ENCODE peak calls at places on chromosomes 13 and 19, in seven cellular contexts. R, S, D, H, E, G and P are unnamed samples.

GRCh38 chr19:15448014-15448777 is 1.6 kb downstream of the WIZ start:
- DNase-seq in R (no peak), S (no peak), D (no peak), H (no peak), E (peak; percentile 69), G (no peak), P (no peak)

GRCh38 chr13:64810701-64811258 is 2419.4 kb downstream of the PCDH9 start:
- DNase-seq in R (no peak), S (no peak), D (peak; percentile 22), H (no peak), E (no peak), G (no peak), P (no peak)

GRCh38 chr19:16084067-16084685 is 7.9 kb downstream of the TPM4 start:
- DNase-seq in R (no peak), S (no peak), D (no peak), H (no peak), E (no peak), G (no peak), P (no peak)

GRCh38 chr13:73168993-73169401 is 110.2 kb downstream of the KLF5 start:
- DNase-seq in R (no peak), S (no peak), D (peak; percentile 22), H (no peak), E (no peak), G (no peak), P (no peak)

GRCh38 chr19:5129691-5130090 is 160.8 kb downstream of the KDM4B start:
- DNase-seq in R (no peak), S (no peak), D (no peak), H (no peak), E (no peak), G (no peak), P (no peak)

GRCh38 chr19:42198676-42199439 is 18.6 kb downstream of the DEDD2 start:
- DNase-seq in R (no peak), S (peak; percentile 70), D (no peak), H (no peak), E (no peak), G (no peak), P (peak; percentile 70)

GRCh38 chr19:49442793-49443365 is 1.6 kb upstream of the SLC17A7 start:
- DNase-seq in R (no peak), S (peak; percentile 44), D (peak; percentile 80), H (peak; percentile 78), E (peak; percentile 97), G (no peak), P (peak; percentile 43)

GRCh38 chr13:111901301-111901905 is 165.5 kb upstream of the SOX1 start:
- DNase-seq in R (no peak), S (no peak), D (no peak), H (no peak), E (no peak), G (no peak), P (no peak)

GRCh38 chr19:57515218-57515617 is 11.9 kb upstream of the ZNF549 start:
- DNase-seq in R (no peak), S (no peak), D (peak; percentile 7), H (no peak), E (no peak), G (no peak), P (no peak)

GRCh38 chr19:13053238-13053637 is 49.4 kb downstream of the LYL1 start:
- DNase-seq in R (no peak), S (no peak), D (peak; percentile 78), H (no peak), E (no peak), G (no peak), P (no peak)

GRCh38 chr19:14160017-14160703 is 23.8 kb upstream of the ASF1B start:
- DNase-seq in R (no peak), S (no peak), D (no peak), H (no peak), E (no peak), G (no peak), P (no peak)

GRCh38 chr19:14550201-14550754 is 20.9 kb downstream of the TECR start:
- DNase-seq in R (no peak), S (no peak), D (no peak), H (no peak), E (no peak), G (no peak), P (no peak)

GRCh38 chr13:111153977-111154332 is 38.8 kb downstream of the ARHGEF7 start:
- DNase-seq in R (no peak), S (no peak), D (no peak), H (no peak), E (no peak), G (peak; percentile 22), P (peak; percentile 47)

GRCh38 chr13:95258098-95258497 is 43.2 kb downstream of the ABCC4 start:
- DNase-seq in R (no peak), S (no peak), D (no peak), H (no peak), E (no peak), G (no peak), P (no peak)

GRCh38 chr19:14554382-14554812 is 17.5 kb downstream of the NDUFB7 start:
- DNase-seq in R (no peak), S (no peak), D (no peak), H (no peak), E (no peak), G (peak; percentile 60), P (no peak)

GRCh38 chr19:35266149-35266903 is 2.4 kb upstream of the USF2 start:
- DNase-seq in R (no peak), S (no peak), D (no peak), H (no peak), E (peak; percentile 61), G (no peak), P (no peak)